ENCODE peak calls at places on chromosome 7, in eight cellular contexts. A is GM20000, H is Ammon's horn, Y is B cell, X is ELR, T is RPMI7951, S is RKO, V is astrocyte of the spinal cord. J is an unnamed sample.

GRCh38 chr7:100190059-100190711 is 12.5 kb downstream of the STAG3 start:
- DNase-seq in A (peak), H (no peak), Y (peak), X (peak), T (peak), S (peak), V (peak), J (peak)

GRCh38 chr7:130334274-130334673 is 10.3 kb upstream of the CPA5 start:
- DNase-seq in A (no peak), H (no peak), Y (no peak), X (no peak), T (no peak), S (no peak), V (peak), J (no peak)

GRCh38 chr7:29538322-29538874 is 25.2 kb upstream of the PRR15 start:
- DNase-seq in A (no peak), H (no peak), Y (no peak), X (no peak), T (no peak), S (no peak), V (no peak), J (no peak)

GRCh38 chr7:74252893-74253292 is 1.3 kb downstream of the RFC2 start:
- DNase-seq in A (no peak), H (no peak), Y (no peak), X (no peak), T (no peak), S (no peak), V (no peak), J (no peak)

GRCh38 chr7:30465342-30466170 is 13.0 kb downstream of the NOD1 start:
- DNase-seq in A (no peak), H (peak), Y (no peak), X (no peak), T (no peak), S (no peak), V (peak), J (no peak)

GRCh38 chr7:139494835-139495568 is 11.5 kb upstream of the KLRG2 start:
- DNase-seq in A (peak), H (peak), Y (peak), X (no peak), T (no peak), S (no peak), V (no peak), J (peak)

GRCh38 chr7:2732959-2733584 is 45.1 kb downstream of the AMZ1 start:
- DNase-seq in A (no peak), H (no peak), Y (no peak), X (peak), T (peak), S (no peak), V (peak), J (no peak)

GRCh38 chr7:144019457-144019856 is 19.3 kb downstream of the OR6B1 start:
- DNase-seq in A (no peak), H (no peak), Y (no peak), X (peak), T (peak), S (peak), V (peak), J (no peak)

GRCh38 chr7:23662124-23662982 is 17.6 kb upstream of the FAM221A start:
- DNase-seq in A (no peak), H (no peak), Y (no peak), X (no peak), T (no peak), S (no peak), V (peak), J (no peak)

GRCh38 chr7:29331163-29331562 is 136.6 kb downstream of the CHN2 start:
- DNase-seq in A (no peak), H (no peak), Y (no peak), X (no peak), T (no peak), S (no peak), V (no peak), J (no peak)

GRCh38 chr7:1719913-1720312 is 49.8 kb downstream of the ELFN1 start:
- DNase-seq in A (no peak), H (no peak), Y (no peak), X (no peak), T (no peak), S (no peak), V (no peak), J (no peak)

GRCh38 chr7:23377134-23377533 is 78.0 kb downstream of the MALSU1 start:
- DNase-seq in A (no peak), H (no peak), Y (no peak), X (peak), T (peak), S (peak), V (no peak), J (no peak)

GRCh38 chr7:712601-713457 is 13.7 kb upstream of the DNAAF5 start:
- DNase-seq in A (no peak), H (no peak), Y (no peak), X (no peak), T (no peak), S (no peak), V (no peak), J (no peak)

GRCh38 chr7:302054-302992 is 12.4 kb downstream of the FOXL3 start:
- DNase-seq in A (no peak), H (no peak), Y (no peak), X (no peak), T (no peak), S (no peak), V (no peak), J (no peak)

GRCh38 chr7:83649701-83650100 is 762 bp upstream of the SEMA3E start:
- DNase-seq in A (no peak), H (no peak), Y (no peak), X (no peak), T (no peak), S (no peak), V (no peak), J (no peak)

GRCh38 chr7:131371411-131371810 is 43.7 kb downstream of the MKLN1 start:
- DNase-seq in A (no peak), H (no peak), Y (no peak), X (no peak), T (no peak), S (no peak), V (no peak), J (no peak)

GRCh38 chr7:88115258-88116195 is 104.3 kb downstream of the SRI start:
- DNase-seq in A (no peak), H (no peak), Y (no peak), X (no peak), T (no peak), S (no peak), V (no peak), J (no peak)

GRCh38 chr7:130386876-130387275 is 6.6 kb downstream of the CPA1 start:
- DNase-seq in A (no peak), H (no peak), Y (no peak), X (no peak), T (no peak), S (no peak), V (no peak), J (no peak)

GRCh38 chr7:379456-380225 is 89.7 kb downstream of the FOXL3 start:
- DNase-seq in A (peak), H (no peak), Y (peak), X (no peak), T (no peak), S (no peak), V (no peak), J (peak)

GRCh38 chr7:4837041-4837813 is 24.6 kb downstream of the PAPOLB start:
- DNase-seq in A (no peak), H (no peak), Y (no peak), X (no peak), T (no peak), S (no peak), V (no peak), J (no peak)

GRCh38 chr7:139984642-139985539 is 77.9 kb downstream of the PARP12 start:
- DNase-seq in A (no peak), H (no peak), Y (no peak), X (no peak), T (no peak), S (no peak), V (no peak), J (no peak)

GRCh38 chr7:22662031-22662430 is 65.0 kb upstream of the IL6 start:
- DNase-seq in A (no peak), H (no peak), Y (peak), X (no peak), T (no peak), S (no peak), V (no peak), J (no peak)

GRCh38 chr7:29488977-29489376 is 74.7 kb upstream of the PRR15 start:
- DNase-seq in A (no peak), H (no peak), Y (no peak), X (peak), T (peak), S (no peak), V (peak), J (no peak)

GRCh38 chr7:142854505-142855400 is at the start of gene EPHB6:
- DNase-seq in A (peak), H (peak), Y (peak), X (peak), T (peak), S (peak), V (peak), J (peak)

GRCh38 chr7:80224416-80224815 is 89.8 kb downstream of the GNAI1 start:
- DNase-seq in A (no peak), H (peak), Y (no peak), X (no peak), T (no peak), S (no peak), V (no peak), J (no peak)

GRCh38 chr7:149196151-149196704 is 882 bp downstream of the ZNF282 start:
- DNase-seq in A (peak), H (no peak), Y (peak), X (peak), T (no peak), S (no peak), V (no peak), J (peak)

GRCh38 chr7:131605280-131605878 is 49.0 kb upstream of the PODXL start:
- DNase-seq in A (no peak), H (no peak), Y (no peak), X (no peak), T (no peak), S (no peak), V (no peak), J (no peak)

GRCh38 chr7:131194070-131194865 is 133.4 kb upstream of the MKLN1 start:
- DNase-seq in A (no peak), H (no peak), Y (no peak), X (no peak), T (no peak), S (no peak), V (no peak), J (no peak)

GRCh38 chr7:55532150-55532917 is 40.0 kb downstream of the VOPP1 start:
- DNase-seq in A (no peak), H (no peak), Y (no peak), X (peak), T (peak), S (peak), V (no peak), J (no peak)

GRCh38 chr7:22663319-22663718 is 63.7 kb upstream of the IL6 start:
- DNase-seq in A (peak), H (no peak), Y (no peak), X (peak), T (peak), S (no peak), V (peak), J (peak)

GRCh38 chr7:32506266-32507054 is 11.2 kb downstream of the AVL9 start:
- DNase-seq in A (no peak), H (no peak), Y (no peak), X (peak), T (peak), S (peak), V (peak), J (no peak)

J was measured in GM13977.